ENCODE peak calls at places on chromosomes 12 and 14, in ten cellular contexts. One of them, this sample, is unnamed.

GRCh38 chr14:56224179-56224578 is 106.0 kb downstream of the PELI2 start:
- DNase-seq in fibroblast of lung: peak
- DNase-seq in AG09309: no peak
- DNase-seq in non-pigmented ciliary epithelial cell: no peak
- DNase-seq in PC-3: no peak
- DNase-seq in foreskin fibroblast: no peak
- DNase-seq in HT-29: no peak
- DNase-seq in substantia nigra: no peak
- DNase-seq in adipocyte: no peak
- DNase-seq in activated gamma-delta T cell treated with Interleukin-2 at 50 U/mL for 16 hours: no peak
- DNase-seq in this sample: no peak

GRCh38 chr12:123075591-123076171 is 75.2 kb downstream of the PITPNM2 start:
- DNase-seq in substantia nigra: no peak
- DNase-seq in foreskin fibroblast: no peak
- DNase-seq in PC-3: peak
- DNase-seq in fibroblast of lung: no peak
- DNase-seq in non-pigmented ciliary epithelial cell: no peak
- DNase-seq in HT-29: peak
- DNase-seq in activated gamma-delta T cell treated with Interleukin-2 at 50 U/mL for 16 hours: peak
- DNase-seq in AG09309: no peak
- DNase-seq in adipocyte: peak
- DNase-seq in this sample: no peak

GRCh38 chr12:13008741-13009380 is 8.8 kb upstream of the HEBP1 start:
- DNase-seq in fibroblast of lung: peak
- DNase-seq in adipocyte: peak
- DNase-seq in activated gamma-delta T cell treated with Interleukin-2 at 50 U/mL for 16 hours: no peak
- DNase-seq in PC-3: no peak
- DNase-seq in AG09309: no peak
- DNase-seq in substantia nigra: no peak
- DNase-seq in foreskin fibroblast: no peak
- DNase-seq in non-pigmented ciliary epithelial cell: no peak
- DNase-seq in HT-29: no peak
- DNase-seq in this sample: no peak

GRCh38 chr14:42047421-42048045 is 440.9 kb downstream of the LRFN5 start:
- DNase-seq in adipocyte: no peak
- DNase-seq in substantia nigra: no peak
- DNase-seq in non-pigmented ciliary epithelial cell: no peak
- DNase-seq in HT-29: no peak
- DNase-seq in AG09309: no peak
- DNase-seq in PC-3: peak
- DNase-seq in fibroblast of lung: peak
- DNase-seq in activated gamma-delta T cell treated with Interleukin-2 at 50 U/mL for 16 hours: no peak
- DNase-seq in foreskin fibroblast: no peak
- DNase-seq in this sample: no peak

GRCh38 chr14:47438650-47439140 is 236.7 kb downstream of the MDGA2 start:
- DNase-seq in PC-3: peak
- DNase-seq in activated gamma-delta T cell treated with Interleukin-2 at 50 U/mL for 16 hours: no peak
- DNase-seq in HT-29: no peak
- DNase-seq in non-pigmented ciliary epithelial cell: peak
- DNase-seq in adipocyte: no peak
- DNase-seq in foreskin fibroblast: no peak
- DNase-seq in substantia nigra: no peak
- DNase-seq in AG09309: no peak
- DNase-seq in fibroblast of lung: peak
- DNase-seq in this sample: no peak

GRCh38 chr14:99189201-99189801 is 82.7 kb downstream of the BCL11B start:
- DNase-seq in activated gamma-delta T cell treated with Interleukin-2 at 50 U/mL for 16 hours: peak
- DNase-seq in foreskin fibroblast: no peak
- DNase-seq in fibroblast of lung: no peak
- DNase-seq in PC-3: no peak
- DNase-seq in adipocyte: no peak
- DNase-seq in non-pigmented ciliary epithelial cell: no peak
- DNase-seq in substantia nigra: peak
- DNase-seq in AG09309: no peak
- DNase-seq in HT-29: no peak
- DNase-seq in this sample: no peak

GRCh38 chr12:89305373-89305772 is 46.9 kb downstream of the DUSP6 start:
- DNase-seq in non-pigmented ciliary epithelial cell: no peak
- DNase-seq in substantia nigra: no peak
- DNase-seq in activated gamma-delta T cell treated with Interleukin-2 at 50 U/mL for 16 hours: no peak
- DNase-seq in HT-29: no peak
- DNase-seq in adipocyte: no peak
- DNase-seq in PC-3: no peak
- DNase-seq in fibroblast of lung: no peak
- DNase-seq in foreskin fibroblast: no peak
- DNase-seq in AG09309: no peak
- DNase-seq in this sample: no peak

GRCh38 chr12:34403706-34404376 is 381.5 kb downstream of the ALG10 start:
- DNase-seq in foreskin fibroblast: no peak
- DNase-seq in substantia nigra: no peak
- DNase-seq in non-pigmented ciliary epithelial cell: no peak
- DNase-seq in HT-29: no peak
- DNase-seq in adipocyte: no peak
- DNase-seq in AG09309: no peak
- DNase-seq in activated gamma-delta T cell treated with Interleukin-2 at 50 U/mL for 16 hours: peak
- DNase-seq in fibroblast of lung: no peak
- DNase-seq in PC-3: no peak
- DNase-seq in this sample: no peak

GRCh38 chr14:23695220-23695999 is 59.2 kb downstream of the DHRS2 start:
- DNase-seq in PC-3: no peak
- DNase-seq in activated gamma-delta T cell treated with Interleukin-2 at 50 U/mL for 16 hours: no peak
- DNase-seq in HT-29: peak
- DNase-seq in non-pigmented ciliary epithelial cell: no peak
- DNase-seq in foreskin fibroblast: no peak
- DNase-seq in adipocyte: peak
- DNase-seq in AG09309: no peak
- DNase-seq in substantia nigra: peak
- DNase-seq in fibroblast of lung: no peak
- DNase-seq in this sample: no peak

GRCh38 chr14:106491851-106492250 is 965.5 kb downstream of the TMEM121 start:
- DNase-seq in adipocyte: no peak
- DNase-seq in substantia nigra: no peak
- DNase-seq in activated gamma-delta T cell treated with Interleukin-2 at 50 U/mL for 16 hours: no peak
- DNase-seq in AG09309: no peak
- DNase-seq in fibroblast of lung: no peak
- DNase-seq in non-pigmented ciliary epithelial cell: no peak
- DNase-seq in HT-29: peak
- DNase-seq in foreskin fibroblast: no peak
- DNase-seq in PC-3: peak
- DNase-seq in this sample: no peak

GRCh38 chr14:74941676-74942097 is 13.7 kb downstream of the PGF start:
- DNase-seq in PC-3: no peak
- DNase-seq in non-pigmented ciliary epithelial cell: no peak
- DNase-seq in foreskin fibroblast: peak
- DNase-seq in adipocyte: peak
- DNase-seq in activated gamma-delta T cell treated with Interleukin-2 at 50 U/mL for 16 hours: peak
- DNase-seq in HT-29: no peak
- DNase-seq in AG09309: no peak
- DNase-seq in fibroblast of lung: peak
- DNase-seq in substantia nigra: peak
- DNase-seq in this sample: no peak

GRCh38 chr12:78060186-78060585 is 229.5 kb downstream of the NAV3 start:
- DNase-seq in non-pigmented ciliary epithelial cell: peak
- DNase-seq in PC-3: peak
- DNase-seq in AG09309: no peak
- DNase-seq in foreskin fibroblast: peak
- DNase-seq in adipocyte: peak
- DNase-seq in activated gamma-delta T cell treated with Interleukin-2 at 50 U/mL for 16 hours: no peak
- DNase-seq in substantia nigra: no peak
- DNase-seq in fibroblast of lung: peak
- DNase-seq in HT-29: no peak
- DNase-seq in this sample: no peak